ENCODE peak calls at places on chromosomes 4 and X, in seven cellular contexts. T is K562, I is SK-N-SH, N is HCT116, M is GM23338, D is HepG2, Y is HL-60. F is an unnamed sample. For H3K27me3, the result is how much of the 10 kb centered on the place peaks cover.

GRCh38 chrX:20442597-20442996 is 175.9 kb upstream of the RPS6KA3 start:
- DNase-seq in T (peak), I (peak), N (peak), M (peak), D (peak), Y (peak), F (peak)

GRCh38 chr4:47145630-47146029 is 114.3 kb downstream of the GABRB1 start:
- DNase-seq in T (no peak), I (no peak), N (no peak), M (peak), D (peak), Y (no peak), F (no peak)

GRCh38 chr4:24824720-24825119 is 29.3 kb downstream of the SOD3 start:
- DNase-seq in T (no peak), I (no peak), N (no peak), M (no peak), D (no peak), Y (no peak), F (no peak)

GRCh38 chr4:157443537-157443936 is 223.0 kb downstream of the GRIA2 start:
- DNase-seq in T (no peak), I (no peak), N (no peak), M (no peak), D (no peak), Y (no peak), F (no peak)

GRCh38 chr4:150828159-150828558 is 186.9 kb downstream of the LRBA start:
- DNase-seq in T (no peak), I (no peak), N (no peak), M (no peak), D (no peak), Y (no peak), F (no peak)

GRCh38 chr4:73770917-73771316 is 30.5 kb downstream of the CXCL8 start:
- DNase-seq in T (no peak), I (no peak), N (no peak), M (no peak), D (no peak), Y (no peak), F (no peak)

GRCh38 chr4:176579233-176579632 is 213.5 kb downstream of the VEGFC start:
- DNase-seq in T (no peak), I (no peak), N (no peak), M (peak), D (no peak), Y (no peak), F (peak)

GRCh38 chr4:4254666-4255065 is 6.6 kb upstream of the TMEM128 start:
- DNase-seq in T (no peak), I (no peak), N (no peak), M (no peak), D (peak), Y (no peak), F (no peak)

GRCh38 chr4:183241771-183242170 is 78.3 kb downstream of the CLDN22 start:
- DNase-seq in T (no peak), I (no peak), N (no peak), M (peak), D (peak), Y (no peak), F (no peak)

GRCh38 chrX:54950730-54951375 is 30.2 kb downstream of the TRO start:
- DNase-seq in T (no peak), I (no peak), N (no peak), M (no peak), D (no peak), Y (no peak), F (no peak)

GRCh38 chrX:43121637-43122036 is 343.7 kb upstream of the PPP1R2C start:
- DNase-seq in T (no peak), I (no peak), N (no peak), M (peak), D (no peak), Y (no peak), F (no peak)

GRCh38 chr4:21688596-21689265 is 259.8 kb downstream of the KCNIP4 start:
- DNase-seq in T (no peak), I (no peak), N (no peak), M (no peak), D (no peak), Y (no peak), F (no peak)

GRCh38 chr4:185343726-185344581 is 51.8 kb downstream of the LRP2BP start:
- DNase-seq in T (no peak), I (peak), N (no peak), M (no peak), D (no peak), Y (no peak), F (no peak)

GRCh38 chrX:133171962-133172708 is 46.0 kb downstream of the TFDP3 start:
- DNase-seq in T (peak), I (peak), N (peak), M (peak), D (no peak), Y (peak), F (no peak)

GRCh38 chr4:3810111-3810680 is 44.0 kb downstream of the ADRA2C start:
- DNase-seq in T (no peak), I (no peak), N (no peak), M (no peak), D (no peak), Y (no peak), F (no peak)

GRCh38 chr4:168631241-168632151 is 134.6 kb downstream of the PALLD start:
- DNase-seq in T (no peak), I (peak), N (no peak), M (peak), D (no peak), Y (no peak), F (no peak)

GRCh38 chr4:174157106-174157607 is 126.3 kb downstream of the FBXO8 start:
- DNase-seq in T (peak), I (no peak), N (no peak), M (no peak), D (no peak), Y (no peak), F (no peak)
- H3K27me3 ChIP-seq in T (under half), I (under half), N (half or more), M (under half), D (under half), Y (under half), F (under half)

DNA sequence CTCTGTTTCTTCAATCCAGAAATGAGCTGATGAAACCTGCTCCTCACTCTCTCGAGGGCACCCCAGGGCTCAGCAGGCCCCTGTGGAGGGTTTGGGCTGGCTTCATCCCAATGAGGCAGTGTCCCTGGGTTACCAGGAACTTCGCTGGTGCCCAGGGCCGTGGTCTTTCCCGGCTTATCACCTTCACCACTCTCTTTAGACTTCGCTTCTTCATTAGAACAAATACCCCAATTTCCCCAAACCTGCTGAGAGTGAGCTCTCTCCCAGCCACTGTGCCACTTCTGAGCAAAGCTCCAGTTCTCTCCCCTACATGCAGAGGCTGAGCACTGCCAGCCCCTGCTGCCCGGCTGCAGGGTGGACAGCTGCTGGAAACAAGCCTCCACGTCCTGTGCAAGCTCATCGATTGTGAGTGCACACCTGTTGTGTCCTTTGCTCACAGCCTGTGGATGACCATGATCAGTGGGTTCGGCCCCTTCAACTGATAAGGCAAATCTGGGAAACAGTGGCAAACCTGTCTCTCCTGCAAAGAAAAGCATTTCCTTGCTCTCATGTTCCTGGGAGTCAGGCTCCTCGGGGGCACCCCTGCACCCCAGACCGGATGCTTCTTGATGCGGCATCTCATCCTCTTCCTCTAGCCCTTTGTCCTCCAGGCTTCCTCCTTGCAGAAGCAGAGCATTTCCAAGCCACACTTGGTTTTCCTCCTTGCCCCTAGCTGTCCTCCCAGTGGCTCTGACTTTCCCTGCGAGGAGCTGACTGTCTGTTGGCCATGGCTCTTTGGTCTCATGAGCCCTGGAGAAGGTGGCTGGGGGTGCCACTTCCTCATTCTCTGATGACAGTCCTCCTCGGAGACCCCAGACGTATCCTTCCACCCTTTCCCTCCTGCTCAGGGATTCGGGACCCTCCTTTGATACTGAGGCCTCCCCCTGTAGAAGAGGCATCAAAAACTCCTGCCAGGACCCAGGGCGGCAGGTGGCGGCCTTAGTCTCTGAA is 28.7 kb downstream of the C4orf50 start:
- DNase-seq in T (no peak), I (no peak), N (no peak), M (no peak), D (no peak), Y (no peak), F (no peak)
- TF ChIP-seq REST in T (no peak), I (no peak), N (no peak), M (no peak), D (no peak), Y (no peak), F (no peak)

DNA sequence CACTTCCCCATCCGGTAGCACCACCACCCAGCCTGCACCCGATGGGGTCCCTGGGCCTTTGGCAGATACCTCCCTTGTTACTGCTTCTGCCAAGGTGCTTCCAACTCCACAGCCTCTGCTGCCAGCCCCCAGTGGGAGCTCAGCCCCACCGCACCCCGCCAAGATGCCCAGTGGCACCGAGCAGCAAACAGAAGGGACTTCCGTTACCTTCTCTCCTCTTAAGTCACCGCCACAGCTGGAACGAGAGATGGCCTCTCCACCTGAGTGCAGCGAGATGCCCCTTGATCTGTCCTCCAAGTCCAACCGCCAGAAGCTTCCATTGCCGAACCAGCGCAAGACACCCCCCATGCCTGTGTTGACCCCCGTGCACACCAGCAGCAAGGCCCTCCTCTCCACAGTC is 31.9 kb downstream of the BCORL1 start:
- DNase-seq in T (no peak), I (no peak), N (no peak), M (no peak), D (no peak), Y (no peak), F (no peak)
- H3K27me3 ChIP-seq in T (under half), I (under half), N (under half), M (under half), D (under half), Y (under half), F (under half)

GRCh38 chr4:152221816-152222516 is 313.9 kb downstream of the FBXW7 start:
- DNase-seq in T (no peak), I (no peak), N (no peak), M (no peak), D (no peak), Y (no peak), F (no peak)

GRCh38 chr4:152224872-152225420 is 310.9 kb downstream of the FBXW7 start:
- DNase-seq in T (no peak), I (no peak), N (no peak), M (no peak), D (no peak), Y (no peak), F (no peak)

GRCh38 chr4:152223600-152223999 is 312.3 kb downstream of the FBXW7 start:
- DNase-seq in T (no peak), I (no peak), N (no peak), M (no peak), D (no peak), Y (no peak), F (no peak)

GRCh38 chr4:152225680-152226079 is 310.2 kb downstream of the FBXW7 start:
- DNase-seq in T (no peak), I (no peak), N (no peak), M (no peak), D (no peak), Y (no peak), F (no peak)

DNA sequence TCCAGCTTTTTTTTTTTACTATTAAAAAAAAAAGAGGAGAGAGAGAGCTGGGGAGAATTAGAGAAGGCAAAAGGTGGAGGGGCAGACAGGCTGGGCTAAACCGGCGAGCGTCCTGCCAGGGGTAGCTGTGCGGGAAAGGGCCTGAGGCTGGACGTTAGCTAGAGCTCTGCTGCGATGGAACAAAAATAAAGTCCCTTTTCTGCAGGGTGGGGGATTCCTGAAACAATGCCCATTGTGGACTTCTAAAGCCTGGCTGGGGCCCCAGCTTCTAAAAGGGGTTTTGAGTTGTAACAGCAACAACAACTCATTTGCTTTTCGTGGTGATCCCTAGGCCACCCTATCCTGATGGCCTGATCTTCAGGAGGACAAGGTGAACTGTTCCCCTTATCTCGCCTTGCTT is 311.7 kb downstream of the FBXW7 start:
- DNase-seq in T (no peak), I (no peak), N (no peak), M (no peak), D (no peak), Y (no peak), F (no peak)
- TF ChIP-seq REST in T (no peak), I (no peak), N (no peak), M (no peak), D (no peak), Y (no peak), F (no peak)

GRCh38 chrX:16526003-16526402 is 124.0 kb upstream of the S100G start:
- DNase-seq in T (no peak), I (no peak), N (no peak), M (no peak), D (no peak), Y (no peak), F (no peak)
- H3K27me3 ChIP-seq in T (under half), I (under half), N (under half), M (under half), D (under half), Y (under half), F (under half)

GRCh38 chr4:129371901-129372300 is 275.9 kb downstream of the C4orf33 start:
- DNase-seq in T (no peak), I (no peak), N (no peak), M (no peak), D (no peak), Y (no peak), F (no peak)
- TF ChIP-seq REST in T (no peak), I (no peak), N (no peak), M (no peak), D (no peak), Y (no peak), F (no peak)

GRCh38 chr4:8869002-8869878 is 2.4 kb downstream of the HMX1 start:
- DNase-seq in T (no peak), I (no peak), N (no peak), M (peak), D (no peak), Y (no peak), F (no peak)

GRCh38 chr4:8866421-8866820 is 5.2 kb downstream of the HMX1 start:
- DNase-seq in T (no peak), I (no peak), N (no peak), M (peak), D (no peak), Y (no peak), F (no peak)

GRCh38 chr4:8866828-8867623 is 4.6 kb downstream of the HMX1 start:
- DNase-seq in T (no peak), I (no peak), N (no peak), M (peak), D (no peak), Y (no peak), F (no peak)

GRCh38 chr4:8868321-8869001 is 3.2 kb downstream of the HMX1 start:
- DNase-seq in T (no peak), I (no peak), N (no peak), M (peak), D (no peak), Y (no peak), F (no peak)

GRCh38 chr4:8867624-8868320 is 3.9 kb downstream of the HMX1 start:
- DNase-seq in T (no peak), I (no peak), N (no peak), M (peak), D (no peak), Y (no peak), F (no peak)
- H3K27me3 ChIP-seq in T (under half), I (under half), N (under half), M (half or more), D (half or more), Y (half or more), F (under half)